ENCODE peak calls at places on chromosomes 13 and 19, in nine cellular contexts. Y is GM18507; G is body of pancreas; J is astrocyte of the spinal cord; L is activated T-cell treated with anti-CD3 and anti-CD28 coated beads, Interleukin-2, amount 50 U/mL, for 4 hours; I is sciatic nerve; K is substantia nigra; D is cardiac fibroblast; U is activated CD4-positive, alpha-beta T cell treated with anti-CD3 and anti-CD28 coated beads, Interleukin-2, amount 50 U/mL, for 1 hour. T is an unnamed sample.

GRCh38 chr13:76884167-76884566 is 2.0 kb downstream of the KCTD12 start:
- DNase-seq in D (peak), Y (no peak), J (peak), I (peak), K (peak), G (peak), L (no peak), U (no peak), T (peak)

GRCh38 chr13:78376033-78376432 is 227.3 kb downstream of the POU4F1 start:
- DNase-seq in Y (no peak), L (no peak), G (no peak), K (no peak), U (no peak), I (no peak), J (no peak), D (peak), T (no peak)

GRCh38 chr19:47157455-47158321 is 27.1 kb downstream of the SAE1 start:
- DNase-seq in G (peak), Y (no peak), D (peak), J (peak), U (peak), I (no peak), K (peak), L (peak), T (no peak)

GRCh38 chr19:50432221-50432626 is 468 bp upstream of the MYBPC2 start:
- DNase-seq in K (no peak), I (no peak), Y (no peak), U (no peak), G (peak), D (no peak), J (peak), L (no peak), T (peak)

GRCh38 chr13:30610311-30610710 is 7.4 kb upstream of the USPL1 start:
- DNase-seq in K (no peak), L (no peak), G (peak), I (no peak), D (no peak), J (no peak), U (no peak), Y (no peak), T (no peak)

GRCh38 chr13:50094615-50095293 is 79.5 kb downstream of the KCNRG start:
- DNase-seq in J (peak), I (no peak), L (no peak), G (no peak), U (no peak), D (peak), Y (no peak), K (no peak), T (no peak)

GRCh38 chr13:43946281-43946680 is 66.6 kb downstream of the LACC1 start:
- DNase-seq in D (no peak), L (no peak), I (no peak), K (no peak), U (no peak), J (no peak), G (no peak), Y (no peak), T (no peak)

GRCh38 chr19:17790059-17790780 is 4.7 kb upstream of the B3GNT3 start:
- DNase-seq in K (no peak), Y (no peak), U (no peak), L (no peak), D (no peak), G (no peak), I (no peak), J (no peak), T (no peak)

GRCh38 chr19:56150358-56150757 is 9.3 kb downstream of the ZNF444 start:
- DNase-seq in L (no peak), Y (no peak), U (no peak), J (no peak), I (no peak), K (no peak), G (no peak), D (no peak), T (no peak)